ENCODE peak calls at places on chromosomes 12 and 14, in ten cellular contexts. H is non-pigmented ciliary epithelial cell; M is fibroblast of the aortic adventitia; F is glomerular endothelial cell; S is cerebellar cortex; C is body of pancreas; K is PC-9; Q is DMS53; P is activated naive CD4-positive, alpha-beta T cell treated with anti-CD3 and anti-CD28 coated beads for 36 hours; X is stimulated activated CD8-positive, alpha-beta memory T cell treated with anti-CD3 and anti-CD28 coated beads, Interleukin-15, amount 100 ng/mL, for 4 hours. B is an unnamed sample.

GRCh38 chr14:52926994-52927393 is 23.9 kb downstream of the FERMT2 start:
- DNase-seq in S (no peak), K (no peak), M (peak), F (no peak), H (no peak), C (no peak), P (no peak), Q (peak), X (no peak), B (no peak)

GRCh38 chr12:12714276-12715001 is 2.7 kb upstream of the CDKN1B start:
- DNase-seq in P (peak), F (no peak), Q (peak), H (no peak), X (no peak), C (peak), K (peak), S (peak), M (peak), B (peak)

GRCh38 chr12:3309805-3310204 is 181.2 kb upstream of the PRMT8 start:
- DNase-seq in H (no peak), X (no peak), S (peak), M (no peak), P (no peak), F (no peak), C (no peak), Q (no peak), K (no peak), B (no peak)

GRCh38 chr12:80627773-80628172 is 79.7 kb upstream of the MYF6 start:
- DNase-seq in C (no peak), Q (no peak), F (peak), M (peak), K (no peak), X (no peak), S (no peak), P (no peak), H (peak), B (peak)

GRCh38 chr12:123073962-123074801 is 76.7 kb downstream of the PITPNM2 start:
- DNase-seq in P (no peak), K (no peak), F (no peak), X (no peak), S (no peak), C (no peak), Q (no peak), H (no peak), M (no peak), B (no peak)

GRCh38 chr12:46773537-46773936 is 52.3 kb downstream of the SLC38A4 start:
- DNase-seq in X (no peak), K (no peak), S (no peak), P (no peak), C (no peak), H (no peak), Q (no peak), M (no peak), F (no peak), B (no peak)

GRCh38 chr14:87628129-87628528 is 364.9 kb downstream of the GALC start:
- DNase-seq in P (no peak), F (no peak), C (peak), Q (peak), X (no peak), K (no peak), H (no peak), S (no peak), M (peak), B (peak)

GRCh38 chr12:47995976-47996375 is 8.3 kb downstream of the COL2A1 start:
- DNase-seq in Q (no peak), X (no peak), F (no peak), M (peak), K (no peak), H (no peak), P (no peak), C (peak), S (peak), B (peak)

GRCh38 chr14:103453791-103454190 is 68.6 kb downstream of the MARK3 start:
- DNase-seq in X (no peak), C (no peak), H (no peak), S (no peak), F (no peak), P (no peak), K (no peak), Q (no peak), M (no peak), B (no peak)

GRCh38 chr12:4379410-4379809 is at the start of gene FGF23:
- DNase-seq in Q (peak), H (no peak), P (no peak), X (no peak), M (peak), S (no peak), F (no peak), C (no peak), K (peak), B (peak)

GRCh38 chr12:79692860-79693605 is 2.3 kb upstream of the PAWR start:
- DNase-seq in C (no peak), S (no peak), K (no peak), M (peak), H (no peak), Q (no peak), P (no peak), X (no peak), F (no peak), B (no peak)

GRCh38 chr12:65526311-65526710 is 247.8 kb downstream of the MSRB3 start:
- DNase-seq in C (no peak), P (no peak), M (peak), Q (no peak), X (no peak), K (no peak), F (no peak), H (no peak), S (no peak), B (no peak)

GRCh38 chr14:88553886-88554457 is 835 bp downstream of the PTPN21 start:
- DNase-seq in F (no peak), Q (peak), M (peak), X (no peak), H (no peak), S (peak), C (peak), K (no peak), P (no peak), B (peak)

GRCh38 chr12:2248901-2249381 is 196.2 kb downstream of the CACNA1C start:
- DNase-seq in H (no peak), M (no peak), X (no peak), Q (peak), F (no peak), S (no peak), C (no peak), P (no peak), K (no peak), B (no peak)

GRCh38 chr14:37047996-37048395 is 124.4 kb downstream of the SLC25A21 start:
- DNase-seq in C (no peak), X (no peak), H (no peak), K (no peak), M (no peak), P (no peak), Q (no peak), F (no peak), S (no peak), B (peak)

GRCh38 chr12:60144395-60144794 is 548.6 kb downstream of the SLC16A7 start:
- DNase-seq in K (no peak), X (no peak), C (no peak), Q (no peak), S (no peak), F (no peak), P (no peak), H (no peak), M (no peak), B (no peak)

GRCh38 chr14:70821916-70822705 is 12.8 kb upstream of the MAP3K9 start:
- DNase-seq in C (peak), P (peak), X (peak), Q (peak), F (no peak), K (peak), S (peak), M (peak), H (no peak), B (peak)

GRCh38 chr12:132078190-132078589 is 65.9 kb downstream of the DDX51 start:
- DNase-seq in K (no peak), P (no peak), Q (no peak), S (no peak), M (peak), X (no peak), H (peak), F (peak), C (no peak), B (peak)

GRCh38 chr12:57107456-57107855 is 3.7 kb downstream of the STAT6 start:
- DNase-seq in K (no peak), Q (no peak), S (no peak), X (no peak), F (no peak), C (no peak), P (no peak), M (no peak), H (no peak), B (no peak)

GRCh38 chr12:80636832-80637231 is 70.6 kb upstream of the MYF6 start:
- DNase-seq in M (no peak), C (no peak), K (no peak), P (no peak), Q (peak), S (no peak), F (no peak), H (no peak), X (no peak), B (no peak)

GRCh38 chr12:89861086-89861485 is 152.4 kb upstream of the ATP2B1 start:
- DNase-seq in M (no peak), P (peak), K (no peak), C (no peak), F (no peak), S (no peak), H (no peak), Q (peak), X (no peak), B (no peak)

GRCh38 chr14:65949711-65950516 is 536.3 kb upstream of the CCDC196 start:
- DNase-seq in C (peak), Q (peak), F (no peak), X (no peak), K (peak), H (no peak), M (peak), S (peak), P (peak), B (peak)

GRCh38 chr12:79174656-79175055 is 310.1 kb downstream of the SYT1 start:
- DNase-seq in X (no peak), M (peak), H (peak), C (no peak), P (no peak), Q (peak), F (peak), S (no peak), K (no peak), B (peak)

B was measured in astrocyte of the hippocampus.